ENCODE peak calls at places on chromosomes 16 and 17, in eight cellular contexts. One of them, this sample, is unnamed.

GRCh38 chr17:42653179-42654124 is 5.6 kb upstream of the TUBG2 start:
- DNase-seq in activated gamma-delta T cell treated with anti-CD3 and anti-CD28 coated beads, Interleukin-2, amount 50 U/mL, for 16 hours: no peak
- DNase-seq in nucleus accumbens: no peak
- DNase-seq in AG08395: peak
- DNase-seq in memory B cell: no peak
- DNase-seq in activated naive CD8-positive, alpha-beta T cell treated with anti-CD3 and anti-CD28 coated beads, Interleukin-2, amount 50 U/mL, for 24 hours: no peak
- DNase-seq in iris pigment epithelial cell: peak
- DNase-seq in GM04504: peak
- DNase-seq in this sample: peak

GRCh38 chr16:81261049-81261648 is 22.7 kb downstream of the BCO1 start:
- DNase-seq in memory B cell: peak
- DNase-seq in AG08395: peak
- DNase-seq in iris pigment epithelial cell: peak
- DNase-seq in nucleus accumbens: no peak
- DNase-seq in GM04504: no peak
- DNase-seq in activated gamma-delta T cell treated with anti-CD3 and anti-CD28 coated beads, Interleukin-2, amount 50 U/mL, for 16 hours: peak
- DNase-seq in activated naive CD8-positive, alpha-beta T cell treated with anti-CD3 and anti-CD28 coated beads, Interleukin-2, amount 50 U/mL, for 24 hours: peak
- DNase-seq in this sample: no peak

GRCh38 chr17:74260525-74260850 is 13.5 kb upstream of the DNAI2 start:
- DNase-seq in memory B cell: no peak
- DNase-seq in nucleus accumbens: no peak
- DNase-seq in iris pigment epithelial cell: no peak
- DNase-seq in activated gamma-delta T cell treated with anti-CD3 and anti-CD28 coated beads, Interleukin-2, amount 50 U/mL, for 16 hours: no peak
- DNase-seq in GM04504: no peak
- DNase-seq in activated naive CD8-positive, alpha-beta T cell treated with anti-CD3 and anti-CD28 coated beads, Interleukin-2, amount 50 U/mL, for 24 hours: no peak
- DNase-seq in AG08395: no peak
- DNase-seq in this sample: no peak

GRCh38 chr16:5438591-5438990 is 341.0 kb upstream of the EEF2KMT start:
- DNase-seq in nucleus accumbens: no peak
- DNase-seq in AG08395: no peak
- DNase-seq in activated naive CD8-positive, alpha-beta T cell treated with anti-CD3 and anti-CD28 coated beads, Interleukin-2, amount 50 U/mL, for 24 hours: no peak
- DNase-seq in iris pigment epithelial cell: no peak
- DNase-seq in activated gamma-delta T cell treated with anti-CD3 and anti-CD28 coated beads, Interleukin-2, amount 50 U/mL, for 16 hours: no peak
- DNase-seq in memory B cell: no peak
- DNase-seq in GM04504: no peak
- DNase-seq in this sample: no peak

GRCh38 chr17:9883451-9883850 is 21.6 kb downstream of the RCVRN start:
- DNase-seq in AG08395: no peak
- DNase-seq in GM04504: no peak
- DNase-seq in nucleus accumbens: no peak
- DNase-seq in activated naive CD8-positive, alpha-beta T cell treated with anti-CD3 and anti-CD28 coated beads, Interleukin-2, amount 50 U/mL, for 24 hours: no peak
- DNase-seq in activated gamma-delta T cell treated with anti-CD3 and anti-CD28 coated beads, Interleukin-2, amount 50 U/mL, for 16 hours: no peak
- DNase-seq in memory B cell: no peak
- DNase-seq in iris pigment epithelial cell: no peak
- DNase-seq in this sample: no peak

GRCh38 chr16:59988591-59988990 is 1254.5 kb upstream of the GOT2 start:
- DNase-seq in iris pigment epithelial cell: no peak
- DNase-seq in activated naive CD8-positive, alpha-beta T cell treated with anti-CD3 and anti-CD28 coated beads, Interleukin-2, amount 50 U/mL, for 24 hours: no peak
- DNase-seq in AG08395: no peak
- DNase-seq in GM04504: no peak
- DNase-seq in activated gamma-delta T cell treated with anti-CD3 and anti-CD28 coated beads, Interleukin-2, amount 50 U/mL, for 16 hours: no peak
- DNase-seq in memory B cell: no peak
- DNase-seq in nucleus accumbens: no peak
- DNase-seq in this sample: no peak

GRCh38 chr16:27993587-27993986 is 69.9 kb downstream of the GSG1L start:
- DNase-seq in GM04504: no peak
- DNase-seq in nucleus accumbens: no peak
- DNase-seq in activated gamma-delta T cell treated with anti-CD3 and anti-CD28 coated beads, Interleukin-2, amount 50 U/mL, for 16 hours: no peak
- DNase-seq in activated naive CD8-positive, alpha-beta T cell treated with anti-CD3 and anti-CD28 coated beads, Interleukin-2, amount 50 U/mL, for 24 hours: no peak
- DNase-seq in memory B cell: no peak
- DNase-seq in AG08395: no peak
- DNase-seq in iris pigment epithelial cell: no peak
- DNase-seq in this sample: no peak

GRCh38 chr17:50240876-50241275 is 33.4 kb upstream of the TMEM92 start:
- DNase-seq in activated gamma-delta T cell treated with anti-CD3 and anti-CD28 coated beads, Interleukin-2, amount 50 U/mL, for 16 hours: no peak
- DNase-seq in nucleus accumbens: no peak
- DNase-seq in GM04504: peak
- DNase-seq in iris pigment epithelial cell: no peak
- DNase-seq in activated naive CD8-positive, alpha-beta T cell treated with anti-CD3 and anti-CD28 coated beads, Interleukin-2, amount 50 U/mL, for 24 hours: no peak
- DNase-seq in AG08395: peak
- DNase-seq in memory B cell: no peak
- DNase-seq in this sample: peak

GRCh38 chr17:44636562-44636961 is 19.7 kb upstream of the MEIOC start:
- DNase-seq in nucleus accumbens: no peak
- DNase-seq in iris pigment epithelial cell: peak
- DNase-seq in activated naive CD8-positive, alpha-beta T cell treated with anti-CD3 and anti-CD28 coated beads, Interleukin-2, amount 50 U/mL, for 24 hours: no peak
- DNase-seq in AG08395: peak
- DNase-seq in activated gamma-delta T cell treated with anti-CD3 and anti-CD28 coated beads, Interleukin-2, amount 50 U/mL, for 16 hours: no peak
- DNase-seq in memory B cell: no peak
- DNase-seq in GM04504: peak
- DNase-seq in this sample: peak

GRCh38 chr17:32393904-32394303 is 43.9 kb downstream of the ZNF207 start:
- DNase-seq in AG08395: no peak
- DNase-seq in nucleus accumbens: no peak
- DNase-seq in GM04504: no peak
- DNase-seq in activated naive CD8-positive, alpha-beta T cell treated with anti-CD3 and anti-CD28 coated beads, Interleukin-2, amount 50 U/mL, for 24 hours: no peak
- DNase-seq in iris pigment epithelial cell: no peak
- DNase-seq in memory B cell: no peak
- DNase-seq in activated gamma-delta T cell treated with anti-CD3 and anti-CD28 coated beads, Interleukin-2, amount 50 U/mL, for 16 hours: no peak
- DNase-seq in this sample: no peak

GRCh38 chr17:79749156-79749815 is 18.5 kb downstream of the ENPP7 start:
- DNase-seq in memory B cell: no peak
- DNase-seq in nucleus accumbens: no peak
- DNase-seq in activated gamma-delta T cell treated with anti-CD3 and anti-CD28 coated beads, Interleukin-2, amount 50 U/mL, for 16 hours: no peak
- DNase-seq in iris pigment epithelial cell: peak
- DNase-seq in activated naive CD8-positive, alpha-beta T cell treated with anti-CD3 and anti-CD28 coated beads, Interleukin-2, amount 50 U/mL, for 24 hours: no peak
- DNase-seq in GM04504: peak
- DNase-seq in AG08395: peak
- DNase-seq in this sample: peak

GRCh38 chr16:65543781-65544740 is 422.2 kb upstream of the CDH11 start:
- DNase-seq in AG08395: no peak
- DNase-seq in nucleus accumbens: no peak
- DNase-seq in GM04504: no peak
- DNase-seq in activated gamma-delta T cell treated with anti-CD3 and anti-CD28 coated beads, Interleukin-2, amount 50 U/mL, for 16 hours: no peak
- DNase-seq in memory B cell: no peak
- DNase-seq in activated naive CD8-positive, alpha-beta T cell treated with anti-CD3 and anti-CD28 coated beads, Interleukin-2, amount 50 U/mL, for 24 hours: no peak
- DNase-seq in iris pigment epithelial cell: no peak
- DNase-seq in this sample: no peak

GRCh38 chr17:3886776-3887175 is 6.1 kb downstream of the CAMKK1 start:
- DNase-seq in nucleus accumbens: no peak
- DNase-seq in AG08395: no peak
- DNase-seq in activated gamma-delta T cell treated with anti-CD3 and anti-CD28 coated beads, Interleukin-2, amount 50 U/mL, for 16 hours: no peak
- DNase-seq in GM04504: no peak
- DNase-seq in activated naive CD8-positive, alpha-beta T cell treated with anti-CD3 and anti-CD28 coated beads, Interleukin-2, amount 50 U/mL, for 24 hours: no peak
- DNase-seq in memory B cell: no peak
- DNase-seq in iris pigment epithelial cell: peak
- DNase-seq in this sample: no peak

GRCh38 chr17:42260318-42260717 is 15.9 kb downstream of the STAT5B start:
- DNase-seq in memory B cell: no peak
- DNase-seq in nucleus accumbens: no peak
- DNase-seq in GM04504: no peak
- DNase-seq in activated gamma-delta T cell treated with anti-CD3 and anti-CD28 coated beads, Interleukin-2, amount 50 U/mL, for 16 hours: no peak
- DNase-seq in AG08395: no peak
- DNase-seq in iris pigment epithelial cell: no peak
- DNase-seq in activated naive CD8-positive, alpha-beta T cell treated with anti-CD3 and anti-CD28 coated beads, Interleukin-2, amount 50 U/mL, for 24 hours: no peak
- DNase-seq in this sample: no peak

GRCh38 chr16:1863681-1864460 is 8.1 kb downstream of the MEIOB start:
- DNase-seq in memory B cell: peak
- DNase-seq in activated gamma-delta T cell treated with anti-CD3 and anti-CD28 coated beads, Interleukin-2, amount 50 U/mL, for 16 hours: no peak
- DNase-seq in activated naive CD8-positive, alpha-beta T cell treated with anti-CD3 and anti-CD28 coated beads, Interleukin-2, amount 50 U/mL, for 24 hours: no peak
- DNase-seq in nucleus accumbens: no peak
- DNase-seq in GM04504: no peak
- DNase-seq in AG08395: no peak
- DNase-seq in iris pigment epithelial cell: peak
- DNase-seq in this sample: peak

GRCh38 chr16:23207485-23207884 is 24.9 kb downstream of the SCNN1G start:
- DNase-seq in GM04504: no peak
- DNase-seq in AG08395: no peak
- DNase-seq in activated naive CD8-positive, alpha-beta T cell treated with anti-CD3 and anti-CD28 coated beads, Interleukin-2, amount 50 U/mL, for 24 hours: no peak
- DNase-seq in memory B cell: no peak
- DNase-seq in iris pigment epithelial cell: no peak
- DNase-seq in nucleus accumbens: no peak
- DNase-seq in activated gamma-delta T cell treated with anti-CD3 and anti-CD28 coated beads, Interleukin-2, amount 50 U/mL, for 16 hours: no peak
- DNase-seq in this sample: no peak

GRCh38 chr17:4899341-4900230 is at the start of gene C17orf107:
- DNase-seq in activated gamma-delta T cell treated with anti-CD3 and anti-CD28 coated beads, Interleukin-2, amount 50 U/mL, for 16 hours: peak
- DNase-seq in AG08395: peak
- DNase-seq in activated naive CD8-positive, alpha-beta T cell treated with anti-CD3 and anti-CD28 coated beads, Interleukin-2, amount 50 U/mL, for 24 hours: peak
- DNase-seq in nucleus accumbens: peak
- DNase-seq in GM04504: no peak
- DNase-seq in memory B cell: peak
- DNase-seq in iris pigment epithelial cell: peak
- DNase-seq in this sample: peak

This sample was measured in amniotic epithelial cell.